ENCODE peak calls at places on chromosome 12, in five cellular contexts. One of them, this sample, is unnamed.

GRCh38 chr12:125015680-125016310 is 22.4 kb downstream of the BRI3BP start:
- DNase-seq in NCI-H1092 treated with DMSO at 0.1 percent for 48 hours: peak
- DNase-seq in A172: no peak
- DNase-seq in skeletal muscle cell: no peak
- DNase-seq in HEK293T: no peak
- DNase-seq in this sample: no peak

GRCh38 chr12:55720071-55720564 is at the start of gene RDH5:
- DNase-seq in HEK293T: no peak
- DNase-seq in A172: peak
- DNase-seq in NCI-H1092 treated with DMSO at 0.1 percent for 48 hours: no peak
- DNase-seq in skeletal muscle cell: peak
- DNase-seq in this sample: no peak

GRCh38 chr12:79690156-79690605 is 583 bp downstream of the PAWR start:
- DNase-seq in A172: peak
- DNase-seq in HEK293T: peak
- DNase-seq in skeletal muscle cell: no peak
- DNase-seq in NCI-H1092 treated with DMSO at 0.1 percent for 48 hours: no peak
- DNase-seq in this sample: no peak

GRCh38 chr12:3106564-3106963 is 29.4 kb downstream of the TSPAN9 start:
- DNase-seq in skeletal muscle cell: no peak
- DNase-seq in A172: no peak
- DNase-seq in HEK293T: no peak
- DNase-seq in NCI-H1092 treated with DMSO at 0.1 percent for 48 hours: no peak
- DNase-seq in this sample: no peak

GRCh38 chr12:92759634-92760268 is 57.0 kb downstream of the PLEKHG7 start:
- DNase-seq in NCI-H1092 treated with DMSO at 0.1 percent for 48 hours: no peak
- DNase-seq in HEK293T: no peak
- DNase-seq in skeletal muscle cell: peak
- DNase-seq in A172: peak
- DNase-seq in this sample: peak

GRCh38 chr12:70366581-70367267 is 634 bp downstream of the KCNMB4 start:
- DNase-seq in NCI-H1092 treated with DMSO at 0.1 percent for 48 hours: peak
- DNase-seq in HEK293T: peak
- DNase-seq in skeletal muscle cell: no peak
- DNase-seq in A172: peak
- DNase-seq in this sample: no peak

GRCh38 chr12:56338643-56339422 is at the start of gene IL23A:
- DNase-seq in skeletal muscle cell: no peak
- DNase-seq in A172: peak
- DNase-seq in HEK293T: no peak
- DNase-seq in NCI-H1092 treated with DMSO at 0.1 percent for 48 hours: no peak
- DNase-seq in this sample: peak

GRCh38 chr12:10491766-10492165 is 13.9 kb upstream of the EIF2S3B start:
- DNase-seq in skeletal muscle cell: no peak
- DNase-seq in A172: no peak
- DNase-seq in NCI-H1092 treated with DMSO at 0.1 percent for 48 hours: no peak
- DNase-seq in HEK293T: no peak
- DNase-seq in this sample: no peak

GRCh38 chr12:69698054-69698453 is 1.0 kb downstream of the BEST3 start:
- DNase-seq in NCI-H1092 treated with DMSO at 0.1 percent for 48 hours: peak
- DNase-seq in A172: no peak
- DNase-seq in HEK293T: no peak
- DNase-seq in skeletal muscle cell: no peak
- DNase-seq in this sample: no peak

GRCh38 chr12:117486840-117487659 is 125.6 kb upstream of the NOS1 start:
- DNase-seq in A172: peak
- DNase-seq in NCI-H1092 treated with DMSO at 0.1 percent for 48 hours: no peak
- DNase-seq in HEK293T: no peak
- DNase-seq in skeletal muscle cell: peak
- DNase-seq in this sample: peak

GRCh38 chr12:117328556-117329100 is 32.8 kb downstream of the NOS1 start:
- DNase-seq in NCI-H1092 treated with DMSO at 0.1 percent for 48 hours: no peak
- DNase-seq in A172: no peak
- DNase-seq in skeletal muscle cell: no peak
- DNase-seq in HEK293T: no peak
- DNase-seq in this sample: no peak

GRCh38 chr12:112796067-112796466 is 4.5 kb downstream of the RPH3A start:
- DNase-seq in skeletal muscle cell: no peak
- DNase-seq in NCI-H1092 treated with DMSO at 0.1 percent for 48 hours: no peak
- DNase-seq in A172: no peak
- DNase-seq in HEK293T: no peak
- DNase-seq in this sample: no peak